ENCODE peak calls at places on chromosomes 4 and X, in four cellular contexts. M, H, N and X are unnamed samples.
A peak's percentile ranks its signal among the peaks of the same experiment; 100 is the strongest.

GRCh38 chr4:96170198-96170597 is 330.3 kb downstream of the PDHA2 start:
- DNase-seq in M (no peak), H (no peak), N (no peak), X (no peak)

GRCh38 chrX:24259544-24260240 is 54.2 kb downstream of the SUPT20HL2 start:
- DNase-seq in M (no peak), H (peak; percentile 43), N (peak; percentile 28), X (no peak)

GRCh38 chr4:15577508-15577907 is 77.6 kb downstream of the FBXL5 start:
- DNase-seq in M (no peak), H (no peak), N (no peak), X (no peak)

GRCh38 chr4:146637853-146638800 is 566 bp upstream of the POU4F2 start:
- DNase-seq in M (no peak), H (no peak), N (no peak), X (no peak)

GRCh38 chr4:10593130-10593529 is 91.4 kb downstream of the CLNK start:
- DNase-seq in M (no peak), H (no peak), N (no peak), X (no peak)

GRCh38 chr4:47031011-47031678 is at the start of gene GABRB1:
- DNase-seq in M (peak; percentile 65), H (no peak), N (peak; percentile 25), X (peak; percentile 71)

GRCh38 chr4:40524642-40525041 is 105.0 kb downstream of the RBM47 start:
- DNase-seq in M (no peak), H (no peak), N (no peak), X (no peak)

GRCh38 chr4:148367756-148368155 is 74.5 kb downstream of the NR3C2 start:
- DNase-seq in M (no peak), H (no peak), N (no peak), X (no peak)

GRCh38 chr4:22019676-22020075 is 71.1 kb upstream of the KCNIP4 start:
- DNase-seq in M (no peak), H (no peak), N (no peak), X (no peak)

GRCh38 chrX:87525771-87526229 is 8.2 kb downstream of the KLHL4 start:
- DNase-seq in M (no peak), H (peak; percentile 18), N (no peak), X (no peak)

GRCh38 chr4:105088110-105088879 is 58.4 kb upstream of the TET2 start:
- DNase-seq in M (no peak), H (no peak), N (no peak), X (no peak)

GRCh38 chr4:71186566-71187398 is 152.0 kb upstream of the SLC4A4 start:
- DNase-seq in M (no peak), H (peak; percentile 29), N (peak; percentile 30), X (peak; percentile 76)

GRCh38 chrX:1144293-1144692 is 68.2 kb downstream of the CRLF2 start:
- DNase-seq in M (no peak), H (no peak), N (no peak), X (no peak)

GRCh38 chrX:53195401-53195800 is 29.6 kb downstream of the KDM5C start:
- DNase-seq in M (no peak), H (no peak), N (no peak), X (no peak)

GRCh38 chr4:169060396-169061081 is 50.5 kb upstream of the CBR4 start:
- DNase-seq in M (no peak), H (no peak), N (no peak), X (no peak)

GRCh38 chr4:104575293-104575692 is 80.6 kb upstream of the CXXC4 start:
- DNase-seq in M (no peak), H (no peak), N (no peak), X (no peak)

GRCh38 chr4:86934772-86935498 is at the start of gene AFF1:
- DNase-seq in M (peak; percentile 91), H (peak; percentile 75), N (peak; percentile 89), X (peak; percentile 97)

GRCh38 chrX:105972690-105973386 is 65.7 kb downstream of the SERPINA7 start:
- DNase-seq in M (no peak), H (no peak), N (no peak), X (no peak)

DNA sequence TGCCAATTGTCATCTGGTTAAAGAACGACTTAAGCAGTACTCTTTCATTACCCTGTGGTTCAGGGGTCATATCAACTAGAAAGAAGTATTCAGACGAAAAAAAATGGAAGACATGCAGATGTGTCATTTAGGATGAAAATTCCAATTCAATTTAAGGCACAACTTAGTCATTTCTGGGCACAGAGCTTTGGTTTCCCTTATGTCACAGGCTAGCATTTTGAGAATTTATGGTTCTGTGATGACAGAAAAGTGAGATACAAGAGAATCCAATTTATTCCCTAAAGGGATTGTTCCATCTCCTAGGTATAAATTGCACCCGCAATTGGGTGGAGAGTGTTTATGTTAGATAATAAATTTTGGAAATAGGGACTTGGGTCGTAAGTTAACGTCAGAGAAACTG is 306.6 kb downstream of the STK32B start:
- DNase-seq in M (no peak), H (no peak), N (no peak), X (no peak)
- TF ChIP-seq CTCF in M (no peak), H (no peak), N (no peak), X (no peak)

DNA sequence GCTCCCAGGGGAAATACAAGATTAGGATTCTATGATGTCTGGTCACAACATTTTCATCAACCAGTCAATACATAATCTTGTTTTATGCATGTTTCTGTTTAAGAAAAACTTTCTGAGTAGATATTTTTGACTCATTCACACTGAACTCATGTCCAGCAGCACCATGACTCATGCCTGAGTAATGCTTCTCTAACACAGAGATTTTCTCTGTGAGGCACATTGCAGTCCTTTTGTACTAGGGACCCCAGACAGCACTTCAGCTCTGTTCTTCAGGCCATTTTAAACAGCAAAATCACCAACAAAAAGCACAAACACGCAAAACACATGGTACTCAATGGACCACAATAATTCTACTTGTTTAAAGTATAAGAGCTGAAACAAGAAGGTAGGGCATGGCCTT is 83.5 kb downstream of the MXRA5 start:
- DNase-seq in M (no peak), H (peak; percentile 14), N (no peak), X (no peak)
- H3K4me3 ChIP-seq in M (no peak overlapping the region), H (no peak overlapping the region), N (no peak overlapping the region), X (no peak overlapping the region)

GRCh38 chr4:56930638-56931037 is 22.9 kb downstream of the REST start:
- DNase-seq in M (no peak), H (no peak), N (no peak), X (no peak)

GRCh38 chr4:56931924-56932323 is 24.2 kb downstream of the REST start:
- DNase-seq in M (no peak), H (no peak), N (no peak), X (no peak)

DNA sequence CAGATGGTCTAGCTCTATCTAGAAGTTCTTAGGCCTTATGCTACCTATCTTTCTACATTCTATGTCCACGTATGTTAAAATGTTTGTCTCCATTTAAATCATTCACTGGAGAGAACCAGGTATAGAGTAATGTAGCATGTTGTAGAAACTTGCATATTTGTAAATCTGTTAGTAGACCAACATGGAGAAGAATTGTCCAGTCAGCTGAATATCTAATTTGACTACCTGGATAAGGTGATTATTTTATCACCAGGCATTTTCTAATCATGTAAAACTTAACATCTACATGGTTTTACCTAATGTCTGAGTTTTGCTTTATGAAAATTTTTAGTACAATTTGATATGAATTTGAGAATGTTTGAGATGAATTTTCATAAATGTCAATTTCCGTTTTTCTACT is 19.5 kb downstream of the REST start:
- DNase-seq in M (no peak), H (no peak), N (no peak), X (no peak)
- TF ChIP-seq CTCF in M (no peak), H (no peak), N (no peak), X (no peak)

GRCh38 chr4:20421586-20421985 is 169.9 kb downstream of the SLIT2 start:
- DNase-seq in M (no peak), H (no peak), N (no peak), X (no peak)
- H3K4me3 ChIP-seq in M (no peak overlapping the region), H (no peak overlapping the region), N (no peak overlapping the region), X (no peak overlapping the region)

GRCh38 chr4:7291372-7292135 is 99.2 kb downstream of the SORCS2 start:
- DNase-seq in M (peak; percentile 65), H (no peak), N (peak; percentile 35), X (no peak)
- TF ChIP-seq CTCF in M (no peak), H (no peak), N (no peak), X (no peak)

DNA sequence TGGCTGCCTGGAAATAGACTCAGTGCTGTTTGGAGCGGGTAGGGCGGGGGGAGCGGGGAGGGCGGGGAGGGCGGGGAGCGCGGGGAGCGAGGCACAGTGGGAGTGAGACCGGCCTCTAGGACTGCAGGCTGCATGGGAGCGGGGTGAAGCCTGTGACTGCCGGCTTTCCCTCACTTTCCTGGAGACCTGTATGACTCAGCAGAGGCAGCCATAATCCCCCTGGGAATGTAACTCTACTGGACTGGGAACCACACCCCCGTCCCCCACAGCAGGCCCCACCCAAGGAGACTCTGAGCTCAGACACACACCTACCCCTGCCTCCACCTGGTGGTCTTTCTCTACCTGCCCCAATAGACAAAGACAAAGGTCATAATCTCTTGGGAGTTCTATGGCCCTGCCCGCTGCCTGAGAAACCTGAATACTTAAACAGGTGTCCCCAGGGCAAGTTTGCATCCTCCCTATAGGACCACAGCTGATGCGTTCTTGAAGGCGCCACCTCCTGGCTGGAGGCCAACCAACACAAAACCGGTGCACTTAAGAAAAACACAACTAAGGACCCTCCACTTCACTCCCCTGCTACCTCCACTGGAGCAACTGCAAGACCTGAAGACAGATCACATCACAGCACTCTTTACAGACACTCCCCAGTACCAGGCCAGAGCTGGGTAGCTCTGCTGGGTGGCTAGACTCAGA is 18.0 kb downstream of the HDAC8 start:
- DNase-seq in M (no peak), H (peak; percentile 12), N (no peak), X (no peak)
- H3K4me3 ChIP-seq in M (no peak overlapping the region), H (peak overlapping the region; percentile 28), N (no peak overlapping the region), X (no peak overlapping the region)